ENCODE peak calls at places on chromosomes 5 and 9, in six cellular contexts. B is uterus, C is fibroblast of lung, N is right atrium auricular region, H is astrocyte of the cerebellum, I is BJ. E is an unnamed sample.
A peak's percentile ranks its signal among the peaks of the same experiment; 100 is the strongest.

GRCh38 chr9:3664044-3664443 is 138.2 kb upstream of the RFX3 start:
- DNase-seq in B (no peak), H (no peak), C (peak; percentile 5), N (no peak), I (no peak), E (no peak)

GRCh38 chr5:61665939-61666621 is 334.0 kb downstream of the ZSWIM6 start:
- DNase-seq in H (no peak), I (no peak), N (no peak), C (no peak), B (no peak), E (no peak)

GRCh38 chr5:126471875-126472537 is 48.8 kb downstream of the GRAMD2B start:
- DNase-seq in I (peak; percentile 70), C (peak; percentile 84), H (peak; percentile 53), B (no peak), N (no peak), E (peak; percentile 92)

GRCh38 chr5:139389701-139390638 is at the start of gene MZB1:
- DNase-seq in B (no peak), N (no peak), H (no peak), C (no peak), I (no peak), E (no peak)

GRCh38 chr5:36242534-36243144 is 914 bp upstream of the NADK2 start:
- DNase-seq in I (no peak), C (no peak), B (peak; percentile 21), H (no peak), N (no peak), E (no peak)

GRCh38 chr9:134301387-134302129 is 24.7 kb upstream of the RXRA start:
- DNase-seq in H (no peak), C (peak; percentile 32), N (no peak), B (no peak), I (no peak), E (no peak)

GRCh38 chr5:152116926-152117325 is 192.3 kb upstream of the GLRA1 start:
- DNase-seq in I (no peak), B (no peak), N (no peak), H (no peak), C (no peak), E (no peak)

GRCh38 chr5:55667938-55668337 is 44.2 kb downstream of the SLC38A9 start:
- DNase-seq in C (no peak), N (no peak), H (no peak), B (no peak), I (no peak), E (no peak)

GRCh38 chr5:145830594-145830993 is 4.5 kb downstream of the PRELID2 start:
- DNase-seq in B (no peak), N (no peak), H (no peak), I (no peak), C (peak; percentile 59), E (no peak)

GRCh38 chr5:126961128-126961527 is 69.2 kb downstream of the MARCHF3 start:
- DNase-seq in B (no peak), H (no peak), C (no peak), N (no peak), I (no peak), E (no peak)

GRCh38 chr5:134132372-134133212 is 18.1 kb downstream of the TCF7 start:
- DNase-seq in I (no peak), B (no peak), N (no peak), C (no peak), H (no peak), E (no peak)

GRCh38 chr9:83544002-83544698 is 5.9 kb upstream of the FRMD3 start:
- DNase-seq in I (peak; percentile 41), H (peak; percentile 49), N (peak; percentile 61), B (peak; percentile 38), C (peak; percentile 65), E (peak; percentile 46)

GRCh38 chr9:116116411-116116810 is 37.2 kb upstream of the PAPPA start:
- DNase-seq in H (no peak), B (no peak), C (no peak), N (no peak), I (no peak), E (no peak)

GRCh38 chr5:39080597-39081204 is 6.5 kb upstream of the RICTOR start:
- DNase-seq in N (peak; percentile 70), I (no peak), B (peak; percentile 59), C (peak; percentile 70), H (no peak), E (no peak)

GRCh38 chr9:76459691-76460635 is 981 bp downstream of the GCNT1 start:
- DNase-seq in C (peak; percentile 74), H (no peak), I (no peak), B (peak; percentile 62), N (no peak), E (no peak)

GRCh38 chr5:129413570-129413969 is 46.5 kb upstream of the ADAMTS19 start:
- DNase-seq in B (no peak), I (no peak), H (no peak), C (no peak), N (no peak), E (no peak)

GRCh38 chr5:54704341-54704740 is 186.8 kb downstream of the SNX18 start:
- DNase-seq in B (no peak), C (no peak), I (no peak), N (no peak), H (no peak), E (no peak)

GRCh38 chr5:139838381-139839197 is 43.0 kb downstream of the PSD2 start:
- DNase-seq in C (no peak), I (no peak), N (no peak), B (no peak), H (no peak), E (no peak)

GRCh38 chr5:177501874-177502678 is 4.7 kb upstream of the PDLIM7 start:
- DNase-seq in N (no peak), B (no peak), C (no peak), H (no peak), I (no peak), E (no peak)

GRCh38 chr9:128022886-128023285 is 42.1 kb upstream of the EEIG1 start:
- DNase-seq in H (no peak), C (peak; percentile 25), I (no peak), N (no peak), B (no peak), E (no peak)

GRCh38 chr9:6098431-6098830 is 83.0 kb upstream of the RANBP6 start:
- DNase-seq in H (no peak), N (no peak), C (peak; percentile 22), I (no peak), B (no peak), E (no peak)

GRCh38 chr5:126358525-126358924 is 64.7 kb upstream of the GRAMD2B start:
- DNase-seq in I (no peak), H (peak; percentile 18), N (no peak), B (no peak), C (peak; percentile 70), E (no peak)

GRCh38 chr9:119483153-119483552 is 113.9 kb upstream of the BRINP1 start:
- DNase-seq in B (no peak), I (no peak), C (no peak), N (no peak), H (no peak), E (no peak)

GRCh38 chr5:80764786-80765185 is 110.0 kb upstream of the DHFR start:
- DNase-seq in B (no peak), H (no peak), I (no peak), N (no peak), C (no peak), E (no peak)

GRCh38 chr5:149804478-149805450 is 74.7 kb downstream of the PPARGC1B start:
- DNase-seq in I (no peak), B (no peak), C (no peak), N (no peak), H (no peak), E (no peak)

GRCh38 chr9:91907387-91908292 is 42.4 kb downstream of the ROR2 start:
- DNase-seq in N (no peak), B (peak; percentile 11), H (no peak), I (no peak), C (peak; percentile 41), E (no peak)

GRCh38 chr9:92614763-92615441 is 55.0 kb downstream of the IPPK start:
- DNase-seq in C (no peak), N (no peak), H (no peak), B (no peak), I (no peak), E (no peak)

GRCh38 chr9:86634501-86634900 is 280.3 kb upstream of the TUT7 start:
- DNase-seq in H (no peak), C (no peak), B (no peak), N (no peak), I (no peak), E (no peak)

GRCh38 chr5:18744441-18744840 is 1110.2 kb downstream of the TAF11L14 start:
- DNase-seq in C (no peak), N (no peak), I (no peak), H (no peak), B (no peak), E (no peak)

GRCh38 chr5:32369542-32370155 is 56.9 kb upstream of the MTMR12 start:
- DNase-seq in H (no peak), I (no peak), C (peak; percentile 4), B (no peak), N (no peak), E (no peak)

GRCh38 chr5:94157704-94158608 is 416.6 kb upstream of the POU5F2 start:
- DNase-seq in N (no peak), B (no peak), H (no peak), C (no peak), I (no peak), E (no peak)

GRCh38 chr5:94154672-94155071 is 413.3 kb upstream of the POU5F2 start:
- DNase-seq in I (no peak), C (no peak), B (no peak), H (no peak), N (no peak), E (no peak)

GRCh38 chr5:94153736-94154450 is 412.5 kb upstream of the POU5F2 start:
- DNase-seq in H (peak; percentile 11), N (no peak), B (no peak), C (peak; percentile 76), I (no peak), E (peak; percentile 51)

GRCh38 chr5:94159144-94159543 is 417.7 kb upstream of the POU5F2 start:
- DNase-seq in B (no peak), C (no peak), H (no peak), I (no peak), N (no peak), E (no peak)
- TF ChIP-seq CTCF in B (no peak), C (no peak), H (no peak), I (no peak), N (no peak), E (no peak)

GRCh38 chr5:171205375-171205774 is 103.7 kb upstream of the TLX3 start:
- DNase-seq in B (no peak), I (no peak), N (no peak), H (no peak), C (no peak), E (no peak)
- H3K4me3 ChIP-seq in B (no peak overlapping the region), I (no peak overlapping the region), N (no peak overlapping the region), H (no peak overlapping the region), C (no peak overlapping the region), E (no peak overlapping the region)

DNA sequence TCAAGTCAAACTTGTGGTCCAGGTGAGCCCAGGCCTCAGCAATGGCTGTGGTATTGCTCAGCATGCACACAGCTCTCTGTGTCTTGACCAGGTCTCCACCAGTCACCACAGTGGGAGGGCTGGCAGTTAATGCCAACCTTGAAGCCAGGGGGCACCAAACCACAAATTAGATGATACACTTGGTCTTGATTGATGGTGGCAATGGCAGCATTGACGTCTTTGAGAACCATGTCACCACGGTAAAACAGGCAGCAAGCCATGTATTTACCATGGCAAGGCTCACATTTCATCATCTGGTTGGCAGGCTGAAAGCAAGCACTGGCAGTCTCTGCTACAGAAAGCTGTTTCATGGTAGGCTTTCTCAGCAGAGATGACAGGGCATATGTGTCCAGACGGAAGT is 40.0 kb downstream of the NIM1K start:
- DNase-seq in N (no peak), I (no peak), B (no peak), H (no peak), C (no peak), E (no peak)
- TF ChIP-seq CTCF in N (no peak), I (no peak), B (no peak), H (peak; percentile 8), C (no peak), E (peak; percentile 56)

GRCh38 chr9:137030528-137030927 is 1.4 kb downstream of the FUT7 start:
- DNase-seq in N (no peak), I (no peak), H (no peak), C (no peak), B (no peak), E (no peak)
- H3K4me3 ChIP-seq in N (no peak overlapping the region), I (no peak overlapping the region), H (no peak overlapping the region), C (no peak overlapping the region), B (no peak overlapping the region), E (no peak overlapping the region)

E was measured in epithelial cell of proximal tubule.